ENCODE peak calls at places on chromosome X, in eight cellular contexts. B, N, V, H, X, S, K and W are unnamed samples.

GRCh38 chrX:34893741-34894140 is 48.9 kb upstream of the FAM47B start:
- DNase-seq in B (no peak), N (no peak), V (no peak), H (no peak), X (no peak), S (no peak), K (no peak), W (no peak)

GRCh38 chrX:114581528-114582263 is 2.2 kb upstream of the HTR2C start:
- DNase-seq in B (peak; percentile 4), N (no peak), V (no peak), H (no peak), X (no peak), S (no peak), K (peak; percentile 68), W (peak; percentile 86)

GRCh38 chrX:47380268-47380667 is 9.9 kb downstream of the ZNF157 start:
- DNase-seq in B (no peak), N (peak; percentile 66), V (peak; percentile 6), H (peak; percentile 62), X (no peak), S (no peak), K (no peak), W (no peak)

GRCh38 chrX:46912673-46913491 is 661 bp downstream of the JADE3 start:
- DNase-seq in B (peak; percentile 55), N (peak; percentile 2), V (peak; percentile 11), H (peak; percentile 16), X (peak; percentile 34), S (peak; percentile 33), K (peak; percentile 85), W (peak; percentile 83)

GRCh38 chrX:1126738-1127137 is 85.7 kb downstream of the CRLF2 start:
- DNase-seq in B (no peak), N (no peak), V (no peak), H (no peak), X (no peak), S (no peak), K (no peak), W (peak; percentile 30)

GRCh38 chrX:141652315-141652714 is 46.2 kb downstream of the SPANXD start:
- DNase-seq in B (no peak), N (no peak), V (no peak), H (no peak), X (no peak), S (no peak), K (no peak), W (no peak)

GRCh38 chrX:40646489-40647306 is 663 bp downstream of the CXorf38 start:
- DNase-seq in B (peak; percentile 20), N (peak; percentile 8), V (peak; percentile 8), H (peak; percentile 31), X (peak; percentile 19), S (peak; percentile 6), K (peak; percentile 76), W (no peak)

GRCh38 chrX:10119399-10119990 is 37.3 kb upstream of the CLCN4 start:
- DNase-seq in B (peak; percentile 88), N (peak; percentile 69), V (peak; percentile 60), H (peak; percentile 59), X (peak; percentile 46), S (peak; percentile 76), K (peak; percentile 81), W (peak; percentile 86)

GRCh38 chrX:3403748-3404147 is 57.3 kb upstream of the MXRA5 start:
- DNase-seq in B (peak; percentile 6), N (no peak), V (no peak), H (no peak), X (no peak), S (no peak), K (no peak), W (no peak)

GRCh38 chrX:93422693-93423092 is 250.7 kb downstream of the NAP1L3 start:
- DNase-seq in B (peak; percentile 4), N (no peak), V (no peak), H (no peak), X (no peak), S (peak; percentile 22), K (peak; percentile 44), W (peak; percentile 70)

GRCh38 chrX:69387559-69388487 is 116.3 kb upstream of the NALF2 start:
- DNase-seq in B (peak; percentile 60), N (peak; percentile 1), V (peak; percentile 32), H (peak; percentile 5), X (peak; percentile 32), S (peak; percentile 84), K (peak; percentile 80), W (peak; percentile 93)

GRCh38 chrX:119512145-119512800 is 44.0 kb downstream of the SLC25A5 start:
- DNase-seq in B (peak; percentile 81), N (no peak), V (peak; percentile 54), H (peak; percentile 85), X (peak; percentile 80), S (peak; percentile 72), K (peak; percentile 61), W (peak; percentile 87)

GRCh38 chrX:151703487-151703886 is 8.2 kb downstream of the PRRG3 start:
- DNase-seq in B (no peak), N (no peak), V (peak; percentile 65), H (no peak), X (no peak), S (no peak), K (no peak), W (no peak)

GRCh38 chrX:19121898-19122640 is at the start of gene ADGRG2:
- DNase-seq in B (peak; percentile 24), N (no peak), V (peak; percentile 6), H (peak; percentile 18), X (peak; percentile 31), S (no peak), K (peak; percentile 88), W (peak; percentile 77)

GRCh38 chrX:72609313-72609712 is 36.7 kb upstream of the HDAC8 start:
- DNase-seq in B (peak; percentile 34), N (no peak), V (no peak), H (peak; percentile 23), X (no peak), S (no peak), K (no peak), W (no peak)

GRCh38 chrX:69746051-69746450 is 130.1 kb downstream of the EDA start:
- DNase-seq in B (peak; percentile 59), N (no peak), V (no peak), H (no peak), X (no peak), S (no peak), K (no peak), W (no peak)

GRCh38 chrX:110531873-110532272 is 173.2 kb downstream of the RTL9 start:
- DNase-seq in B (no peak), N (no peak), V (peak; percentile 5), H (no peak), X (no peak), S (no peak), K (no peak), W (no peak)

GRCh38 chrX:107851215-107851614 is 25.5 kb downstream of the MID2 start:
- DNase-seq in B (peak; percentile 55), N (no peak), V (no peak), H (no peak), X (no peak), S (no peak), K (no peak), W (no peak)

GRCh38 chrX:40245411-40246140 is 147.8 kb upstream of the BCOR start:
- DNase-seq in B (peak; percentile 82), N (no peak), V (peak; percentile 32), H (no peak), X (no peak), S (no peak), K (no peak), W (no peak)

GRCh38 chrX:106791495-106791894 is 11.0 kb upstream of the TBC1D8B start:
- DNase-seq in B (peak; percentile 31), N (no peak), V (no peak), H (no peak), X (no peak), S (no peak), K (no peak), W (no peak)

GRCh38 chrX:29724316-29724715 is 491.0 kb upstream of the MAGEB2 start:
- DNase-seq in B (no peak), N (no peak), V (no peak), H (no peak), X (no peak), S (no peak), K (no peak), W (no peak)

GRCh38 chrX:7202206-7202605 is 54.3 kb upstream of the PUDP start:
- DNase-seq in B (no peak), N (no peak), V (no peak), H (no peak), X (no peak), S (no peak), K (no peak), W (no peak)

GRCh38 chrX:10240918-10241317 is 84.1 kb downstream of the CLCN4 start:
- DNase-seq in B (peak; percentile 31), N (no peak), V (no peak), H (no peak), X (no peak), S (no peak), K (no peak), W (no peak)

GRCh38 chrX:148536961-148537360 is 36.5 kb downstream of the AFF2 start:
- DNase-seq in B (no peak), N (no peak), V (no peak), H (no peak), X (no peak), S (no peak), K (no peak), W (no peak)

GRCh38 chrX:136667446-136668168 is 19.6 kb downstream of the CD40LG start:
- DNase-seq in B (no peak), N (no peak), V (no peak), H (no peak), X (no peak), S (no peak), K (no peak), W (no peak)
- H3K36me3 ChIP-seq in B (no peaks in the 10 kb centered on the region), N (peaks cover 10% of the 10 kb centered on the region), V (no peaks in the 10 kb centered on the region), H (no peaks in the 10 kb centered on the region), X (no peaks in the 10 kb centered on the region), S (no peaks in the 10 kb centered on the region), K (no peaks in the 10 kb centered on the region), W (no peaks in the 10 kb centered on the region)

GRCh38 chrX:14717949-14718348 is 154.9 kb downstream of the FANCB start:
- DNase-seq in B (no peak), N (no peak), V (no peak), H (no peak), X (no peak), S (no peak), K (no peak), W (no peak)

GRCh38 chrX:14718403-14718802 is 154.5 kb downstream of the FANCB start:
- DNase-seq in B (no peak), N (no peak), V (no peak), H (no peak), X (no peak), S (no peak), K (no peak), W (no peak)
- H3K36me3 ChIP-seq in B (no peaks in the 10 kb centered on the region), N (no peaks in the 10 kb centered on the region), V (no peaks in the 10 kb centered on the region), H (no peaks in the 10 kb centered on the region), X (no peaks in the 10 kb centered on the region), S (no peaks in the 10 kb centered on the region), K (no peaks in the 10 kb centered on the region), W (no peaks in the 10 kb centered on the region)

GRCh38 chrX:13711141-13711540 is 22.2 kb downstream of the RAB9A start:
- DNase-seq in B (no peak), N (no peak), V (no peak), H (no peak), X (no peak), S (no peak), K (no peak), W (no peak)
- H3K36me3 ChIP-seq in B (peaks cover 41% of the 10 kb centered on the region), N (no peaks in the 10 kb centered on the region), V (no peaks in the 10 kb centered on the region), H (peaks cover 2% of the 10 kb centered on the region), X (peaks cover 4% of the 10 kb centered on the region), S (peaks cover 53% of the 10 kb centered on the region), K (peaks cover 5% of the 10 kb centered on the region), W (peaks cover 31% of the 10 kb centered on the region)

GRCh38 chrX:71285929-71286328 is 2.5 kb downstream of the NONO start:
- DNase-seq in B (no peak), N (no peak), V (no peak), H (no peak), X (no peak), S (no peak), K (no peak), W (no peak)
- H3K36me3 ChIP-seq in B (peaks cover 7% of the 10 kb centered on the region), N (peaks cover 5% of the 10 kb centered on the region), V (no peaks in the 10 kb centered on the region), H (no peaks in the 10 kb centered on the region), X (peaks cover 34% of the 10 kb centered on the region), S (peaks cover 60% of the 10 kb centered on the region), K (peaks cover 3% of the 10 kb centered on the region), W (peaks cover 39% of the 10 kb centered on the region)